ENCODE peak calls at places on chromosomes 4 and X, in five cellular contexts. One of them, this sample, is unnamed.

GRCh38 chrX:1444896-1445480 is 7.7 kb downstream of the ASMTL start:
- DNase-seq in stimulated activated CD4-positive, alpha-beta T cell treated with anti-CD3 and anti-CD28 coated beads, Interleukin-12 subunit alpha, Interleukin-12 subunit beta, amount 100 ng/mL, for 48 hours: no peak
- DNase-seq in NCI-H1105: no peak
- DNase-seq in T-helper 9 cell: no peak
- DNase-seq in SJSA1: no peak
- DNase-seq in this sample: no peak

GRCh38 chr4:88110826-88111225 is 47.6 kb downstream of the ABCG2 start:
- DNase-seq in stimulated activated CD4-positive, alpha-beta T cell treated with anti-CD3 and anti-CD28 coated beads, Interleukin-12 subunit alpha, Interleukin-12 subunit beta, amount 100 ng/mL, for 48 hours: no peak
- DNase-seq in NCI-H1105: no peak
- DNase-seq in T-helper 9 cell: no peak
- DNase-seq in SJSA1: no peak
- DNase-seq in this sample: no peak

GRCh38 chr4:28822163-28822562 is 1898.0 kb upstream of the PCDH7 start:
- DNase-seq in stimulated activated CD4-positive, alpha-beta T cell treated with anti-CD3 and anti-CD28 coated beads, Interleukin-12 subunit alpha, Interleukin-12 subunit beta, amount 100 ng/mL, for 48 hours: no peak
- DNase-seq in NCI-H1105: no peak
- DNase-seq in T-helper 9 cell: no peak
- DNase-seq in SJSA1: no peak
- DNase-seq in this sample: no peak

GRCh38 chr4:57993934-57994333 is 883.7 kb upstream of the IGFBP7 start:
- DNase-seq in stimulated activated CD4-positive, alpha-beta T cell treated with anti-CD3 and anti-CD28 coated beads, Interleukin-12 subunit alpha, Interleukin-12 subunit beta, amount 100 ng/mL, for 48 hours: no peak
- DNase-seq in NCI-H1105: no peak
- DNase-seq in T-helper 9 cell: no peak
- DNase-seq in SJSA1: no peak
- DNase-seq in this sample: no peak

GRCh38 chr4:183867247-183867646 is 37.9 kb upstream of the STOX2 start:
- DNase-seq in stimulated activated CD4-positive, alpha-beta T cell treated with anti-CD3 and anti-CD28 coated beads, Interleukin-12 subunit alpha, Interleukin-12 subunit beta, amount 100 ng/mL, for 48 hours: no peak
- DNase-seq in NCI-H1105: no peak
- DNase-seq in T-helper 9 cell: no peak
- DNase-seq in SJSA1: no peak
- DNase-seq in this sample: no peak

GRCh38 chr4:53981573-53981972 is 82.8 kb downstream of the CHIC2 start:
- DNase-seq in stimulated activated CD4-positive, alpha-beta T cell treated with anti-CD3 and anti-CD28 coated beads, Interleukin-12 subunit alpha, Interleukin-12 subunit beta, amount 100 ng/mL, for 48 hours: no peak
- DNase-seq in NCI-H1105: no peak
- DNase-seq in T-helper 9 cell: no peak
- DNase-seq in SJSA1: no peak
- DNase-seq in this sample: no peak

GRCh38 chrX:154486052-154486395 is 391 bp downstream of the UBL4A start:
- DNase-seq in stimulated activated CD4-positive, alpha-beta T cell treated with anti-CD3 and anti-CD28 coated beads, Interleukin-12 subunit alpha, Interleukin-12 subunit beta, amount 100 ng/mL, for 48 hours: peak
- DNase-seq in NCI-H1105: no peak
- DNase-seq in T-helper 9 cell: peak
- DNase-seq in SJSA1: peak
- DNase-seq in this sample: peak

GRCh38 chrX:142186103-142186502 is 19.0 kb downstream of the MAGEC2 start:
- DNase-seq in stimulated activated CD4-positive, alpha-beta T cell treated with anti-CD3 and anti-CD28 coated beads, Interleukin-12 subunit alpha, Interleukin-12 subunit beta, amount 100 ng/mL, for 48 hours: no peak
- DNase-seq in NCI-H1105: no peak
- DNase-seq in T-helper 9 cell: no peak
- DNase-seq in SJSA1: no peak
- DNase-seq in this sample: no peak

GRCh38 chrX:71251456-71251973 is 2.4 kb downstream of the ZMYM3 start:
- DNase-seq in stimulated activated CD4-positive, alpha-beta T cell treated with anti-CD3 and anti-CD28 coated beads, Interleukin-12 subunit alpha, Interleukin-12 subunit beta, amount 100 ng/mL, for 48 hours: peak
- DNase-seq in NCI-H1105: no peak
- DNase-seq in T-helper 9 cell: no peak
- DNase-seq in SJSA1: no peak
- DNase-seq in this sample: no peak

GRCh38 chrX:10971176-10971575 is 140.0 kb upstream of the HCCS start:
- DNase-seq in stimulated activated CD4-positive, alpha-beta T cell treated with anti-CD3 and anti-CD28 coated beads, Interleukin-12 subunit alpha, Interleukin-12 subunit beta, amount 100 ng/mL, for 48 hours: no peak
- DNase-seq in NCI-H1105: no peak
- DNase-seq in T-helper 9 cell: no peak
- DNase-seq in SJSA1: no peak
- DNase-seq in this sample: no peak

GRCh38 chr4:101835121-101835904 is 44.8 kb downstream of the BANK1 start:
- DNase-seq in stimulated activated CD4-positive, alpha-beta T cell treated with anti-CD3 and anti-CD28 coated beads, Interleukin-12 subunit alpha, Interleukin-12 subunit beta, amount 100 ng/mL, for 48 hours: no peak
- DNase-seq in NCI-H1105: peak
- DNase-seq in T-helper 9 cell: no peak
- DNase-seq in SJSA1: peak
- DNase-seq in this sample: no peak

GRCh38 chrX:110182865-110183264 is 135.0 kb downstream of the AMMECR1 start:
- DNase-seq in stimulated activated CD4-positive, alpha-beta T cell treated with anti-CD3 and anti-CD28 coated beads, Interleukin-12 subunit alpha, Interleukin-12 subunit beta, amount 100 ng/mL, for 48 hours: no peak
- DNase-seq in NCI-H1105: no peak
- DNase-seq in T-helper 9 cell: no peak
- DNase-seq in SJSA1: no peak
- DNase-seq in this sample: no peak

GRCh38 chr4:139229534-139230039 is 50.4 kb downstream of the MGARP start:
- DNase-seq in stimulated activated CD4-positive, alpha-beta T cell treated with anti-CD3 and anti-CD28 coated beads, Interleukin-12 subunit alpha, Interleukin-12 subunit beta, amount 100 ng/mL, for 48 hours: no peak
- DNase-seq in NCI-H1105: peak
- DNase-seq in T-helper 9 cell: no peak
- DNase-seq in SJSA1: peak
- DNase-seq in this sample: no peak

GRCh38 chr4:8289956-8290700 is 20.6 kb downstream of the HTRA3 start:
- DNase-seq in stimulated activated CD4-positive, alpha-beta T cell treated with anti-CD3 and anti-CD28 coated beads, Interleukin-12 subunit alpha, Interleukin-12 subunit beta, amount 100 ng/mL, for 48 hours: no peak
- DNase-seq in NCI-H1105: no peak
- DNase-seq in T-helper 9 cell: no peak
- DNase-seq in SJSA1: no peak
- DNase-seq in this sample: no peak

GRCh38 chr4:113961322-113961698 is 18.1 kb downstream of the ARSJ start:
- DNase-seq in stimulated activated CD4-positive, alpha-beta T cell treated with anti-CD3 and anti-CD28 coated beads, Interleukin-12 subunit alpha, Interleukin-12 subunit beta, amount 100 ng/mL, for 48 hours: no peak
- DNase-seq in NCI-H1105: no peak
- DNase-seq in T-helper 9 cell: no peak
- DNase-seq in SJSA1: no peak
- DNase-seq in this sample: no peak

GRCh38 chr4:122542411-122543236 is 78.2 kb downstream of the IL21 start:
- DNase-seq in stimulated activated CD4-positive, alpha-beta T cell treated with anti-CD3 and anti-CD28 coated beads, Interleukin-12 subunit alpha, Interleukin-12 subunit beta, amount 100 ng/mL, for 48 hours: no peak
- DNase-seq in NCI-H1105: no peak
- DNase-seq in T-helper 9 cell: no peak
- DNase-seq in SJSA1: no peak
- DNase-seq in this sample: no peak

GRCh38 chrX:22043872-22044271 is 11.7 kb downstream of the PHEX start:
- DNase-seq in stimulated activated CD4-positive, alpha-beta T cell treated with anti-CD3 and anti-CD28 coated beads, Interleukin-12 subunit alpha, Interleukin-12 subunit beta, amount 100 ng/mL, for 48 hours: no peak
- DNase-seq in NCI-H1105: no peak
- DNase-seq in T-helper 9 cell: no peak
- DNase-seq in SJSA1: no peak
- DNase-seq in this sample: no peak

GRCh38 chrX:48459483-48459882 is 10.6 kb downstream of the SLC38A5 start:
- DNase-seq in stimulated activated CD4-positive, alpha-beta T cell treated with anti-CD3 and anti-CD28 coated beads, Interleukin-12 subunit alpha, Interleukin-12 subunit beta, amount 100 ng/mL, for 48 hours: no peak
- DNase-seq in NCI-H1105: no peak
- DNase-seq in T-helper 9 cell: no peak
- DNase-seq in SJSA1: no peak
- DNase-seq in this sample: no peak

GRCh38 chr4:130648570-130648969 is 1552.6 kb downstream of the C4orf33 start:
- DNase-seq in stimulated activated CD4-positive, alpha-beta T cell treated with anti-CD3 and anti-CD28 coated beads, Interleukin-12 subunit alpha, Interleukin-12 subunit beta, amount 100 ng/mL, for 48 hours: no peak
- DNase-seq in NCI-H1105: no peak
- DNase-seq in T-helper 9 cell: no peak
- DNase-seq in SJSA1: no peak
- DNase-seq in this sample: no peak

GRCh38 chrX:6849711-6850415 is 297.6 kb upstream of the STS start:
- DNase-seq in stimulated activated CD4-positive, alpha-beta T cell treated with anti-CD3 and anti-CD28 coated beads, Interleukin-12 subunit alpha, Interleukin-12 subunit beta, amount 100 ng/mL, for 48 hours: no peak
- DNase-seq in NCI-H1105: no peak
- DNase-seq in T-helper 9 cell: no peak
- DNase-seq in SJSA1: peak
- DNase-seq in this sample: no peak

GRCh38 chr4:20464381-20464780 is 212.7 kb downstream of the SLIT2 start:
- DNase-seq in stimulated activated CD4-positive, alpha-beta T cell treated with anti-CD3 and anti-CD28 coated beads, Interleukin-12 subunit alpha, Interleukin-12 subunit beta, amount 100 ng/mL, for 48 hours: no peak
- DNase-seq in NCI-H1105: no peak
- DNase-seq in T-helper 9 cell: no peak
- DNase-seq in SJSA1: peak
- DNase-seq in this sample: no peak

GRCh38 chrX:39762266-39762841 is 335.4 kb downstream of the BCOR start:
- DNase-seq in stimulated activated CD4-positive, alpha-beta T cell treated with anti-CD3 and anti-CD28 coated beads, Interleukin-12 subunit alpha, Interleukin-12 subunit beta, amount 100 ng/mL, for 48 hours: no peak
- DNase-seq in NCI-H1105: no peak
- DNase-seq in T-helper 9 cell: no peak
- DNase-seq in SJSA1: peak
- DNase-seq in this sample: no peak

GRCh38 chr4:99946346-99947189 is at the start of gene DNAJB14:
- DNase-seq in stimulated activated CD4-positive, alpha-beta T cell treated with anti-CD3 and anti-CD28 coated beads, Interleukin-12 subunit alpha, Interleukin-12 subunit beta, amount 100 ng/mL, for 48 hours: peak
- DNase-seq in NCI-H1105: peak
- DNase-seq in T-helper 9 cell: peak
- DNase-seq in SJSA1: peak
- DNase-seq in this sample: peak

GRCh38 chr4:99886146-99886545 is 8.1 kb downstream of the LAMTOR3 start:
- DNase-seq in stimulated activated CD4-positive, alpha-beta T cell treated with anti-CD3 and anti-CD28 coated beads, Interleukin-12 subunit alpha, Interleukin-12 subunit beta, amount 100 ng/mL, for 48 hours: no peak
- DNase-seq in NCI-H1105: no peak
- DNase-seq in T-helper 9 cell: no peak
- DNase-seq in SJSA1: peak
- DNase-seq in this sample: no peak

GRCh38 chr4:138088449-138089208 is 153.5 kb downstream of the SLC7A11 start:
- DNase-seq in stimulated activated CD4-positive, alpha-beta T cell treated with anti-CD3 and anti-CD28 coated beads, Interleukin-12 subunit alpha, Interleukin-12 subunit beta, amount 100 ng/mL, for 48 hours: no peak
- DNase-seq in NCI-H1105: no peak
- DNase-seq in T-helper 9 cell: no peak
- DNase-seq in SJSA1: no peak
- DNase-seq in this sample: no peak

This sample was measured in T-helper 22 cell.